ENCODE peak calls at places on chromosome 22, in four cellular contexts. One of them, this sample, is unnamed.

GRCh38 chr22:49683032-49683431 is 144.6 kb downstream of the BRD1 start:
- DNase-seq in adrenal gland: no peak
- DNase-seq in stimulated activated CD4-positive, alpha-beta T cell treated with anti-CD3 and anti-CD28 coated beads, Interleukin-2, amount 100 ng/mL, for 48 hours: no peak
- DNase-seq in NCI-H1092: no peak
- DNase-seq in this sample: no peak

GRCh38 chr22:19122752-19123492 is 710 bp upstream of the DGCR2 start:
- DNase-seq in adrenal gland: peak; percentile 38
- DNase-seq in stimulated activated CD4-positive, alpha-beta T cell treated with anti-CD3 and anti-CD28 coated beads, Interleukin-2, amount 100 ng/mL, for 48 hours: no peak
- DNase-seq in NCI-H1092: no peak
- DNase-seq in this sample: peak; percentile 43

GRCh38 chr22:38257650-38258246 is 15.1 kb downstream of the TMEM184B start:
- DNase-seq in adrenal gland: no peak
- DNase-seq in stimulated activated CD4-positive, alpha-beta T cell treated with anti-CD3 and anti-CD28 coated beads, Interleukin-2, amount 100 ng/mL, for 48 hours: no peak
- DNase-seq in NCI-H1092: peak; percentile 68
- DNase-seq in this sample: no peak

GRCh38 chr22:35834080-35834479 is 116.4 kb downstream of the APOL5 start:
- DNase-seq in stimulated activated CD4-positive, alpha-beta T cell treated with anti-CD3 and anti-CD28 coated beads, Interleukin-2, amount 100 ng/mL, for 48 hours: no peak
- DNase-seq in NCI-H1092: no peak
- DNase-seq in adrenal gland: no peak
- DNase-seq in this sample: no peak

GRCh38 chr22:32723632-32724031 is 77.9 kb upstream of the TIMP3 start:
- DNase-seq in adrenal gland: peak; percentile 65
- DNase-seq in stimulated activated CD4-positive, alpha-beta T cell treated with anti-CD3 and anti-CD28 coated beads, Interleukin-2, amount 100 ng/mL, for 48 hours: peak; percentile 37
- DNase-seq in NCI-H1092: no peak
- DNase-seq in this sample: peak; percentile 70

GRCh38 chr22:24810043-24810749 is 4.2 kb downstream of the SGSM1 start:
- DNase-seq in stimulated activated CD4-positive, alpha-beta T cell treated with anti-CD3 and anti-CD28 coated beads, Interleukin-2, amount 100 ng/mL, for 48 hours: no peak
- DNase-seq in adrenal gland: peak; percentile 40
- DNase-seq in NCI-H1092: peak; percentile 83
- DNase-seq in this sample: no peak

GRCh38 chr22:45067731-45068130 is 57.9 kb upstream of the PHF21B start:
- DNase-seq in NCI-H1092: no peak
- DNase-seq in stimulated activated CD4-positive, alpha-beta T cell treated with anti-CD3 and anti-CD28 coated beads, Interleukin-2, amount 100 ng/mL, for 48 hours: no peak
- DNase-seq in adrenal gland: no peak
- DNase-seq in this sample: no peak

GRCh38 chr22:47411006-47411405 is 648.6 kb downstream of the TBC1D22A start:
- DNase-seq in adrenal gland: no peak
- DNase-seq in NCI-H1092: no peak
- DNase-seq in stimulated activated CD4-positive, alpha-beta T cell treated with anti-CD3 and anti-CD28 coated beads, Interleukin-2, amount 100 ng/mL, for 48 hours: no peak
- DNase-seq in this sample: no peak

GRCh38 chr22:42560781-42561180 is 7.0 kb downstream of the SERHL2 start:
- DNase-seq in stimulated activated CD4-positive, alpha-beta T cell treated with anti-CD3 and anti-CD28 coated beads, Interleukin-2, amount 100 ng/mL, for 48 hours: no peak
- DNase-seq in NCI-H1092: no peak
- DNase-seq in adrenal gland: no peak
- DNase-seq in this sample: no peak

GRCh38 chr22:46706060-46706459 is 32.0 kb downstream of the CERK start:
- DNase-seq in stimulated activated CD4-positive, alpha-beta T cell treated with anti-CD3 and anti-CD28 coated beads, Interleukin-2, amount 100 ng/mL, for 48 hours: no peak
- DNase-seq in adrenal gland: no peak
- DNase-seq in NCI-H1092: no peak
- DNase-seq in this sample: no peak

GRCh38 chr22:32073823-32074380 is 30.8 kb downstream of the SLC5A1 start:
- DNase-seq in adrenal gland: no peak
- DNase-seq in stimulated activated CD4-positive, alpha-beta T cell treated with anti-CD3 and anti-CD28 coated beads, Interleukin-2, amount 100 ng/mL, for 48 hours: no peak
- DNase-seq in NCI-H1092: no peak
- DNase-seq in this sample: no peak

GRCh38 chr22:30880181-30880601 is 88.4 kb downstream of the MORC2 start:
- DNase-seq in adrenal gland: no peak
- DNase-seq in NCI-H1092: no peak
- DNase-seq in stimulated activated CD4-positive, alpha-beta T cell treated with anti-CD3 and anti-CD28 coated beads, Interleukin-2, amount 100 ng/mL, for 48 hours: no peak
- DNase-seq in this sample: peak; percentile 40

GRCh38 chr22:30970356-30970746 is 1.3 kb downstream of the TUG1 start:
- DNase-seq in adrenal gland: no peak
- DNase-seq in stimulated activated CD4-positive, alpha-beta T cell treated with anti-CD3 and anti-CD28 coated beads, Interleukin-2, amount 100 ng/mL, for 48 hours: no peak
- DNase-seq in NCI-H1092: no peak
- DNase-seq in this sample: no peak

GRCh38 chr22:17633217-17633997 is 4.9 kb upstream of the ATP6V1E1 start:
- DNase-seq in stimulated activated CD4-positive, alpha-beta T cell treated with anti-CD3 and anti-CD28 coated beads, Interleukin-2, amount 100 ng/mL, for 48 hours: no peak
- DNase-seq in adrenal gland: peak; percentile 73
- DNase-seq in NCI-H1092: no peak
- DNase-seq in this sample: no peak

GRCh38 chr22:22112533-22113294 is 130.1 kb upstream of the TOP3B start:
- DNase-seq in stimulated activated CD4-positive, alpha-beta T cell treated with anti-CD3 and anti-CD28 coated beads, Interleukin-2, amount 100 ng/mL, for 48 hours: no peak
- DNase-seq in adrenal gland: no peak
- DNase-seq in NCI-H1092: no peak
- DNase-seq in this sample: no peak

GRCh38 chr22:50419116-50419515 is 55.7 kb downstream of the SBF1 start:
- DNase-seq in stimulated activated CD4-positive, alpha-beta T cell treated with anti-CD3 and anti-CD28 coated beads, Interleukin-2, amount 100 ng/mL, for 48 hours: no peak
- DNase-seq in NCI-H1092: no peak
- DNase-seq in adrenal gland: no peak
- DNase-seq in this sample: no peak

GRCh38 chr22:50530857-50531545 is 1.2 kb upstream of the TYMP start:
- DNase-seq in NCI-H1092: no peak
- DNase-seq in adrenal gland: peak; percentile 84
- DNase-seq in stimulated activated CD4-positive, alpha-beta T cell treated with anti-CD3 and anti-CD28 coated beads, Interleukin-2, amount 100 ng/mL, for 48 hours: peak; percentile 78
- DNase-seq in this sample: peak; percentile 71

GRCh38 chr22:31148953-31149627 is 8.8 kb upstream of the PLA2G3 start:
- DNase-seq in NCI-H1092: peak; percentile 56
- DNase-seq in adrenal gland: peak; percentile 74
- DNase-seq in stimulated activated CD4-positive, alpha-beta T cell treated with anti-CD3 and anti-CD28 coated beads, Interleukin-2, amount 100 ng/mL, for 48 hours: peak; percentile 23
- DNase-seq in this sample: peak; percentile 80

GRCh38 chr22:37563153-37564081 is 3.1 kb downstream of the CDC42EP1 start:
- DNase-seq in stimulated activated CD4-positive, alpha-beta T cell treated with anti-CD3 and anti-CD28 coated beads, Interleukin-2, amount 100 ng/mL, for 48 hours: no peak
- DNase-seq in NCI-H1092: no peak
- DNase-seq in adrenal gland: peak; percentile 95
- DNase-seq in this sample: peak; percentile 90

GRCh38 chr22:30386608-30386959 is 627 bp downstream of the RNF215 start:
- DNase-seq in adrenal gland: no peak
- DNase-seq in stimulated activated CD4-positive, alpha-beta T cell treated with anti-CD3 and anti-CD28 coated beads, Interleukin-2, amount 100 ng/mL, for 48 hours: no peak
- DNase-seq in NCI-H1092: no peak
- DNase-seq in this sample: no peak

GRCh38 chr22:21778705-21779363 is 43.2 kb upstream of the YPEL1 start:
- DNase-seq in adrenal gland: no peak
- DNase-seq in NCI-H1092: no peak
- DNase-seq in stimulated activated CD4-positive, alpha-beta T cell treated with anti-CD3 and anti-CD28 coated beads, Interleukin-2, amount 100 ng/mL, for 48 hours: no peak
- DNase-seq in this sample: peak; percentile 13

GRCh38 chr22:46362221-46362933 is 26.9 kb downstream of the TRMU start:
- DNase-seq in adrenal gland: no peak
- DNase-seq in stimulated activated CD4-positive, alpha-beta T cell treated with anti-CD3 and anti-CD28 coated beads, Interleukin-2, amount 100 ng/mL, for 48 hours: no peak
- DNase-seq in NCI-H1092: no peak
- DNase-seq in this sample: no peak

GRCh38 chr22:19885841-19886592 is 31.3 kb upstream of the GNB1L start:
- DNase-seq in adrenal gland: no peak
- DNase-seq in stimulated activated CD4-positive, alpha-beta T cell treated with anti-CD3 and anti-CD28 coated beads, Interleukin-2, amount 100 ng/mL, for 48 hours: no peak
- DNase-seq in NCI-H1092: no peak
- DNase-seq in this sample: no peak

GRCh38 chr22:30265851-30266444 is 703 bp downstream of the OSM start:
- DNase-seq in stimulated activated CD4-positive, alpha-beta T cell treated with anti-CD3 and anti-CD28 coated beads, Interleukin-2, amount 100 ng/mL, for 48 hours: peak; percentile 76
- DNase-seq in NCI-H1092: no peak
- DNase-seq in adrenal gland: no peak
- DNase-seq in this sample: no peak

This sample was measured in testis.